ENCODE peak calls at places on chromosomes 3 and 15, in seven cellular contexts. V is esophagus squamous epithelium, S is brain microvascular endothelial cell, F is fibroblast of pulmonary artery, N is foreskin fibroblast, D is PC-3, R is stomach. A is an unnamed sample.

GRCh38 chr15:66883322-66883911 is 181.4 kb downstream of the SMAD6 start:
- DNase-seq in F (peak; percentile 100), N (peak; percentile 100), R (peak; percentile 86), S (peak; percentile 99), V (peak; percentile 30), D (peak; percentile 99), A (peak; percentile 100)

GRCh38 chr3:97996988-97997387 is 24.8 kb upstream of the RIOX2 start:
- DNase-seq in D (no peak), R (no peak), N (no peak), S (no peak), F (no peak), V (no peak), A (no peak)

GRCh38 chr15:97545799-97546198 is 414.7 kb upstream of the ARRDC4 start:
- DNase-seq in S (no peak), D (no peak), V (no peak), F (no peak), R (no peak), N (no peak), A (no peak)

GRCh38 chr3:187223799-187224198 is 26.5 kb downstream of the RTP1 start:
- DNase-seq in F (no peak), S (peak; percentile 21), R (no peak), N (peak; percentile 55), D (peak; percentile 71), V (no peak), A (no peak)

GRCh38 chr3:124260206-124260915 is 268.4 kb upstream of the ROPN1 start:
- DNase-seq in S (peak; percentile 65), N (peak; percentile 77), V (no peak), R (no peak), F (peak; percentile 80), D (peak; percentile 72), A (peak; percentile 55)

GRCh38 chr3:122678496-122678895 is 2.1 kb upstream of the PARP14 start:
- DNase-seq in S (no peak), R (no peak), N (no peak), D (no peak), F (no peak), V (no peak), A (no peak)

GRCh38 chr3:183503738-183504137 is 51.8 kb downstream of the KLHL6 start:
- DNase-seq in S (no peak), F (no peak), D (no peak), N (no peak), R (no peak), V (no peak), A (no peak)

GRCh38 chr15:88645171-88646087 is 6.6 kb downstream of the ISG20 start:
- DNase-seq in D (no peak), F (no peak), R (peak; percentile 17), S (no peak), N (no peak), V (no peak), A (no peak)

GRCh38 chr3:194301730-194302129 is 49.4 kb downstream of the CPN2 start:
- DNase-seq in V (no peak), S (no peak), R (no peak), F (no peak), D (no peak), N (no peak), A (no peak)

GRCh38 chr3:102791641-102792589 is 357.1 kb downstream of the ZPLD1 start:
- DNase-seq in F (no peak), V (no peak), D (no peak), N (peak; percentile 66), S (no peak), R (no peak), A (peak; percentile 28)

GRCh38 chr3:31196881-31197364 is 302.5 kb upstream of the GADL1 start:
- DNase-seq in V (no peak), R (no peak), S (peak; percentile 82), N (peak; percentile 75), F (peak; percentile 71), D (no peak), A (peak; percentile 89)

GRCh38 chr3:177057768-177058167 is 139.5 kb downstream of the TBL1XR1 start:
- DNase-seq in V (no peak), N (no peak), S (no peak), R (no peak), D (no peak), F (no peak), A (no peak)

GRCh38 chr3:129304553-129305222 is 26.0 kb downstream of the HMCES start:
- DNase-seq in R (no peak), D (no peak), S (no peak), V (no peak), F (no peak), N (no peak), A (no peak)

GRCh38 chr3:61872077-61872706 is 310.8 kb downstream of the PTPRG start:
- DNase-seq in F (peak; percentile 14), N (no peak), R (no peak), D (no peak), V (no peak), S (no peak), A (no peak)

GRCh38 chr15:39165026-39165706 is 415.7 kb upstream of the THBS1 start:
- DNase-seq in R (no peak), D (no peak), S (no peak), V (no peak), N (peak; percentile 37), F (peak; percentile 37), A (no peak)

DNA sequence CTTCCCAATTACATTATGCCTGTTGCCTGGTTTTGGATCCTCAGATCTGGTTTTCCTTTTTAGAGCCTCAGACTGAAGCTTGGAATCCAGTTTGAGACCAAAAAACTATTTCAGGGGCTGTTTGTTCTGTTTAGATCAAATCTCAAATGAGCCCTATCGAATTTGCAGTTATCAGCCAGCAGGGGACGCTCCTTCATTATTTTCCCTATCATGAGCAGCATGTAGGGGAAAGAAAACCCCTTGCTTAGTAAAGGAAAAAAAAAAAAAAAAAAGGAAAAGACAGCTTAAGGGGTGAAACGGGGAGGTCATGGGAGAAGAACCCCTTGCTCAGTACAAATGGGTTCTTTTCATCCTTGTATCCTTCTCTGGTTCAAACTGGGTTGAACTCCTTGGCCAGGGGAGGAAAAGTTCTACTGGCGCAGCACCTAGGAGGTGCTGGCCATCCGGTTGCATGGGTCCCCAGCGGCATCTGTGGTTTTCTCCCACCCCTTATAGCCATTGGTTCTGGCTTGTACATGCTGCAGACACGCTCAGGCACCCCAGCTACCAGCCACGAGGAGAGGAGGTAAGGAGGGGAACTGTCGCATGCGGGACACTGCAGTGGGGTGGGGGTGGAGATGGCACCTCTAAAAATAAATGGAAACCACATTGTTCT is 1375.1 kb upstream of the ALCAM start:
- DNase-seq in V (no peak), D (peak; percentile 57), N (no peak), R (no peak), S (peak; percentile 43), F (peak; percentile 25), A (no peak)
- TF ChIP-seq CTCF in V (no peak), D (peak; percentile 91), N (no peak), R (no peak), S (peak; percentile 80), F (peak; percentile 47), A (no peak)

DNA sequence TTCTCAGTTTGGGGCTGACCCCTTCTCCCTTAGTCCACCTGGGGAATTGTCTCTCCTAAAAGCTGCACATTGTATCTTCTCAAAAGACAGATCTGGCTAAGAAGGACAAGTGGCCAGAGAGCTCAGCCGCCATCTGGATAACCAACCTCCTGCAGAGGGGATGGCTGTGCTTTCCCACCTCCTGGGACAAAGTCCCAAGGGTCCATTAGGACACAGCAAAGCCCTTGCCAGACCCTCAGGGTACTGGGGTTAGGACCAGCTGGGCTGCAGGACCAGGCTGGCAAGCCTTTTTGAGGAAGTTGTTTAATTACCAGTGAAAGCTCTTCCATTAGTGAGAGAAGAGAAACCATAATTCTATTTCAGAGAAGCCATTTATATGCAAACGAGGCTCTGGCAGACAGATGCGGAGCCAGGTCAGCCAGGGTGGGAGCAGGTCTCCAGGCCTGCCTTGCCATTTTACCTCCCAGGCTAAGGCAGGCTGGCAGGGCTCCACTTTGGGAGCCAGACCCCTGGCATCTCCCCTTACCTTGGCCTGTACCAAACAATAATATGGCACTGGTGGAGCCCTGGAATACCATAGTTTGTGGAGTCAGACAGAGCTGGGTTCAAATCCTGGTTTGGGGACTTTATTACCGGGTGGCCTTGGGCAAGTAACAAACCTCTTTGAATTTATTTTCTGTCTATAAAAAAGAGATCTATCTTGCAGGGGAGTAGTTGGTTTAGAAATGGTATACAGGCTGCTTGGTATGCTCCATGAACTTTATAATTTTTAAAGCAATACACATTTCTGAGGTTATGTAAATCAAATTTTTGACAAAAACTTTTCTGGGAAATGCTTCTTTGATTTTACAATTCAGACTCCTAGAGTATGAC is 17.9 kb downstream of the SHF start:
- DNase-seq in F (no peak), N (no peak), V (no peak), D (no peak), R (no peak), S (no peak), A (no peak)
- H3K4me3 ChIP-seq in F (no peak overlapping the region), N (no peak overlapping the region), V (no peak overlapping the region), D (no peak overlapping the region), R (no peak overlapping the region), S (no peak overlapping the region), A (no peak overlapping the region)

GRCh38 chr3:55488398-55489055 is 1.4 kb upstream of the WNT5A start:
- DNase-seq in N (peak; percentile 90), F (peak; percentile 82), D (peak; percentile 70), R (peak; percentile 61), S (peak; percentile 49), V (no peak), A (peak; percentile 80)

GRCh38 chr3:55486101-55486856 is 827 bp downstream of the WNT5A start:
- DNase-seq in N (peak; percentile 92), F (peak; percentile 79), R (peak; percentile 63), S (peak; percentile 78), V (no peak), D (peak; percentile 78), A (no peak)

GRCh38 chr3:55489804-55490132 is 2.7 kb upstream of the WNT5A start:
- DNase-seq in D (peak; percentile 72), V (no peak), S (no peak), R (no peak), F (no peak), N (no peak), A (no peak)

GRCh38 chr3:55486857-55487375 is at the start of gene WNT5A:
- DNase-seq in V (no peak), S (peak; percentile 35), D (peak; percentile 56), N (peak; percentile 76), R (no peak), F (peak; percentile 52), A (no peak)

GRCh38 chr3:55487376-55488241 is 503 bp upstream of the WNT5A start:
- DNase-seq in V (no peak), R (no peak), F (peak; percentile 70), S (peak; percentile 64), N (peak; percentile 73), D (peak; percentile 55), A (no peak)
- TF ChIP-seq CTCF in V (no peak), R (no peak), F (no peak), S (no peak), N (no peak), D (no peak), A (no peak)

GRCh38 chr15:68536331-68537095 is 42.3 kb upstream of the CORO2B start:
- DNase-seq in S (peak; percentile 91), D (peak; percentile 20), R (no peak), N (peak; percentile 85), F (peak; percentile 92), V (no peak), A (peak; percentile 98)

GRCh38 chr15:68537506-68537905 is 41.3 kb upstream of the CORO2B start:
- DNase-seq in V (no peak), F (no peak), D (no peak), R (no peak), N (no peak), S (no peak), A (no peak)

GRCh38 chr15:68538291-68538690 is 40.5 kb upstream of the CORO2B start:
- DNase-seq in D (no peak), S (no peak), F (no peak), N (no peak), R (no peak), V (no peak), A (no peak)

GRCh38 chr15:68541743-68542142 is 37.0 kb upstream of the CORO2B start:
- DNase-seq in D (no peak), F (no peak), N (no peak), S (no peak), R (no peak), V (no peak), A (no peak)

GRCh38 chr15:68537097-68537496 is 41.7 kb upstream of the CORO2B start:
- DNase-seq in D (peak; percentile 21), R (no peak), N (no peak), F (no peak), S (no peak), V (no peak), A (no peak)
- H3K4me3 ChIP-seq in D (no peak overlapping the region), R (no peak overlapping the region), N (no peak overlapping the region), F (no peak overlapping the region), S (no peak overlapping the region), V (no peak overlapping the region), A (no peak overlapping the region)

A was measured in AG09309.